ENCODE peak calls at places on chromosomes 5 and 9, in eight cellular contexts. E, F, Y, H, X, J, G and V are unnamed samples.

GRCh38 chr9:81661339-81661738 is 28.0 kb downstream of the TLE1 start:
- DNase-seq in H (no peak), Y (peak), E (peak), X (no peak), G (no peak), F (no peak), J (no peak), V (no peak)

GRCh38 chr9:133874061-133874638 is 118.0 kb downstream of the VAV2 start:
- DNase-seq in X (peak), Y (no peak), G (no peak), E (peak), J (no peak), F (no peak), H (peak), V (no peak)

GRCh38 chr9:114035845-114036785 is 42.0 kb downstream of the AMBP start:
- DNase-seq in G (no peak), E (no peak), J (no peak), X (no peak), F (peak), H (no peak), Y (no peak), V (no peak)

GRCh38 chr5:146005723-146006122 is 69.3 kb downstream of the SH3RF2 start:
- DNase-seq in G (no peak), J (no peak), H (no peak), F (no peak), E (no peak), Y (no peak), X (no peak), V (no peak)

GRCh38 chr5:66246621-66247020 is 102.5 kb downstream of the SREK1 start:
- DNase-seq in Y (no peak), G (no peak), J (no peak), E (peak), F (no peak), H (no peak), X (peak), V (no peak)

GRCh38 chr5:72178910-72179815 is 71.9 kb downstream of the MAP1B start:
- DNase-seq in G (no peak), F (no peak), X (peak), E (peak), J (peak), Y (no peak), H (peak), V (no peak)

GRCh38 chr5:144191998-144192397 is 21.3 kb downstream of the KCTD16 start:
- DNase-seq in X (peak), F (no peak), H (peak), E (peak), Y (peak), G (no peak), J (no peak), V (no peak)

GRCh38 chr5:142171270-142171669 is 62.7 kb downstream of the NDFIP1 start:
- DNase-seq in G (no peak), Y (no peak), E (no peak), J (no peak), X (no peak), F (no peak), H (no peak), V (no peak)

GRCh38 chr5:139985733-139986132 is 57.4 kb downstream of the NRG2 start:
- DNase-seq in G (no peak), Y (no peak), X (peak), F (no peak), H (peak), E (peak), J (no peak), V (no peak)

GRCh38 chr9:112087506-112087905 is 87.6 kb downstream of the SUSD1 start:
- DNase-seq in Y (no peak), E (no peak), X (no peak), F (no peak), G (no peak), H (no peak), J (no peak), V (no peak)

GRCh38 chr9:77810047-77810446 is 161.9 kb upstream of the GNA14 start:
- DNase-seq in X (no peak), G (no peak), H (no peak), F (no peak), J (no peak), Y (no peak), E (no peak), V (no peak)

GRCh38 chr5:59673438-59674058 is 220.0 kb downstream of the PDE4D start:
- DNase-seq in G (no peak), J (no peak), E (peak), F (no peak), H (peak), Y (peak), X (peak), V (no peak)

GRCh38 chr9:113781381-113781780 is 94.7 kb upstream of the ZNF618 start:
- DNase-seq in F (no peak), Y (no peak), G (no peak), J (no peak), H (no peak), X (no peak), E (no peak), V (no peak)

GRCh38 chr9:132854832-132855231 is 23.3 kb downstream of the AK8 start:
- DNase-seq in G (no peak), Y (no peak), X (no peak), F (no peak), H (no peak), J (no peak), E (no peak), V (no peak)

GRCh38 chr5:125298258-125298657 is 551.8 kb upstream of the ZNF608 start:
- DNase-seq in E (peak), G (no peak), J (no peak), H (no peak), Y (no peak), F (no peak), X (no peak), V (no peak)

GRCh38 chr5:123460296-123460729 is 37.1 kb upstream of the CEP120 start:
- DNase-seq in Y (no peak), X (no peak), G (no peak), H (peak), F (no peak), E (peak), J (no peak), V (no peak)

GRCh38 chr5:68817696-68818695 is 275.8 kb upstream of the SLC30A5 start:
- DNase-seq in Y (no peak), X (peak), G (no peak), F (no peak), E (no peak), J (peak), H (no peak), V (peak)

GRCh38 chr5:89707891-89708290 is 701.7 kb downstream of the CETN3 start:
- DNase-seq in E (no peak), X (no peak), H (no peak), F (no peak), Y (no peak), J (no peak), G (no peak), V (no peak)

GRCh38 chr5:154461531-154461930 is 15.7 kb downstream of the SAP30L start:
- DNase-seq in H (no peak), G (no peak), J (no peak), X (no peak), E (no peak), F (no peak), Y (peak), V (no peak)

GRCh38 chr5:150514708-150515211 is 6.8 kb downstream of the NDST1 start:
- DNase-seq in E (no peak), F (peak), J (no peak), G (no peak), Y (no peak), H (no peak), X (peak), V (no peak)

GRCh38 chr5:66992547-66992946 is 204.1 kb downstream of the CD180 start:
- DNase-seq in Y (no peak), J (no peak), E (peak), X (no peak), G (no peak), F (no peak), H (no peak), V (no peak)

GRCh38 chr9:137432687-137433348 is 8.3 kb downstream of the ENTPD8 start:
- DNase-seq in G (no peak), X (no peak), E (no peak), Y (no peak), J (no peak), F (no peak), H (no peak), V (no peak)

GRCh38 chr9:109856785-109857184 is 76.8 kb downstream of the PALM2AKAP2 start:
- DNase-seq in F (no peak), E (peak), H (no peak), X (peak), Y (no peak), G (no peak), J (peak), V (peak)

GRCh38 chr9:81499571-81499970 is 189.8 kb downstream of the TLE1 start:
- DNase-seq in J (no peak), Y (no peak), E (no peak), X (no peak), F (no peak), G (no peak), H (no peak), V (no peak)

GRCh38 chr5:77232959-77233358 is 22.5 kb downstream of the PDE8B start:
- DNase-seq in G (no peak), J (no peak), X (peak), Y (no peak), F (no peak), H (no peak), E (peak), V (no peak)

GRCh38 chr9:14030350-14030823 is 283.6 kb downstream of the NFIB start:
- DNase-seq in F (no peak), Y (no peak), X (peak), E (peak), G (no peak), J (no peak), H (no peak), V (no peak)

GRCh38 chr9:95757483-95757882 is 118.0 kb upstream of the ERCC6L2 start:
- DNase-seq in J (no peak), H (no peak), X (no peak), E (no peak), G (no peak), F (no peak), Y (no peak), V (no peak)

GRCh38 chr9:109182940-109183798 is 16.1 kb upstream of the FRRS1L start:
- DNase-seq in F (peak), X (peak), J (no peak), Y (no peak), G (no peak), H (peak), E (peak), V (no peak)

GRCh38 chr9:84759300-84759750 is 89.8 kb downstream of the NTRK2 start:
- DNase-seq in E (no peak), X (no peak), G (no peak), J (no peak), F (no peak), H (peak), Y (no peak), V (no peak)

GRCh38 chr5:176541338-176542134 is 4.3 kb upstream of the RNF44 start:
- DNase-seq in X (peak), G (peak), J (no peak), E (peak), Y (peak), H (peak), F (peak), V (no peak)

GRCh38 chr5:21391506-21391905 is 1403.5 kb upstream of the CDH18 start:
- DNase-seq in E (no peak), H (no peak), F (no peak), Y (no peak), G (no peak), J (no peak), X (no peak), V (no peak)

GRCh38 chr9:124366476-124367220 is 48.6 kb downstream of the PSMB7 start:
- DNase-seq in X (peak), G (no peak), J (no peak), F (no peak), Y (no peak), E (peak), H (no peak), V (no peak)

GRCh38 chr5:150410524-150411244 is 2.0 kb downstream of the CD74 start:
- DNase-seq in J (peak), E (peak), H (peak), F (peak), Y (peak), X (peak), G (peak), V (peak)

GRCh38 chr5:116479776-116480675 is 94.6 kb downstream of the SEMA6A start:
- DNase-seq in G (no peak), X (no peak), J (no peak), F (no peak), E (no peak), H (no peak), Y (no peak), V (peak)

GRCh38 chr5:54455413-54456157 is at the start of gene HSPB3:
- DNase-seq in G (no peak), H (peak), F (no peak), E (no peak), Y (peak), J (no peak), X (peak), V (peak)

GRCh38 chr9:16191691-16192402 is 639.0 kb downstream of the CCDC171 start:
- DNase-seq in F (peak), E (peak), Y (peak), G (no peak), X (peak), H (peak), J (peak), V (peak)

GRCh38 chr5:79800979-79801827 is 111.6 kb downstream of the CMYA5 start:
- DNase-seq in J (no peak), X (peak), G (no peak), H (no peak), E (peak), Y (no peak), F (no peak), V (no peak)